ENCODE peak calls at places on chromosomes 6 and 20, in four cellular contexts. One of them, this sample, is unnamed.
A peak's percentile ranks its signal among the peaks of the same experiment; 100 is the strongest.

GRCh38 chr6:25017486-25017885 is 81.7 kb upstream of the RIPOR2 start:
- DNase-seq in right cardiac atrium: no peak
- DNase-seq in brain microvascular endothelial cell: no peak
- DNase-seq in CD8-positive, alpha-beta T cell: no peak
- DNase-seq in this sample: no peak

GRCh38 chr6:19841181-19841580 is 4.0 kb downstream of the ID4 start:
- DNase-seq in CD8-positive, alpha-beta T cell: no peak
- DNase-seq in right cardiac atrium: no peak
- DNase-seq in brain microvascular endothelial cell: no peak
- DNase-seq in this sample: no peak

GRCh38 chr6:74578339-74578738 is 627.5 kb downstream of the COL12A1 start:
- DNase-seq in brain microvascular endothelial cell: peak; percentile 11
- DNase-seq in CD8-positive, alpha-beta T cell: no peak
- DNase-seq in right cardiac atrium: no peak
- DNase-seq in this sample: peak; percentile 90

GRCh38 chr6:146914563-146915483 is 289.4 kb upstream of the STXBP5 start:
- DNase-seq in right cardiac atrium: no peak
- DNase-seq in CD8-positive, alpha-beta T cell: no peak
- DNase-seq in brain microvascular endothelial cell: peak; percentile 94
- DNase-seq in this sample: peak; percentile 83

GRCh38 chr20:48649104-48649626 is 178.6 kb downstream of the PREX1 start:
- DNase-seq in right cardiac atrium: no peak
- DNase-seq in CD8-positive, alpha-beta T cell: no peak
- DNase-seq in brain microvascular endothelial cell: no peak
- DNase-seq in this sample: no peak

GRCh38 chr6:137040393-137040792 is 4.4 kb downstream of the IL20RA start:
- DNase-seq in CD8-positive, alpha-beta T cell: no peak
- DNase-seq in brain microvascular endothelial cell: no peak
- DNase-seq in right cardiac atrium: no peak
- DNase-seq in this sample: no peak

GRCh38 chr6:75302280-75302679 is 17.7 kb upstream of the TMEM30A start:
- DNase-seq in CD8-positive, alpha-beta T cell: no peak
- DNase-seq in brain microvascular endothelial cell: no peak
- DNase-seq in right cardiac atrium: no peak
- DNase-seq in this sample: no peak

GRCh38 chr6:134379086-134379485 is 61.2 kb upstream of the SGK1 start:
- DNase-seq in CD8-positive, alpha-beta T cell: no peak
- DNase-seq in brain microvascular endothelial cell: no peak
- DNase-seq in right cardiac atrium: no peak
- DNase-seq in this sample: no peak

GRCh38 chr20:10328897-10329255 is 105.1 kb downstream of the MKKS start:
- DNase-seq in CD8-positive, alpha-beta T cell: no peak
- DNase-seq in brain microvascular endothelial cell: no peak
- DNase-seq in right cardiac atrium: no peak
- DNase-seq in this sample: no peak

GRCh38 chr20:15951711-15952110 is 621.5 kb downstream of the KIF16B start:
- DNase-seq in right cardiac atrium: no peak
- DNase-seq in CD8-positive, alpha-beta T cell: no peak
- DNase-seq in brain microvascular endothelial cell: no peak
- DNase-seq in this sample: no peak

GRCh38 chr20:47551841-47552240 is 50.2 kb downstream of the NCOA3 start:
- DNase-seq in brain microvascular endothelial cell: peak; percentile 26
- DNase-seq in CD8-positive, alpha-beta T cell: no peak
- DNase-seq in right cardiac atrium: no peak
- DNase-seq in this sample: no peak

GRCh38 chr6:18293192-18293904 is 29.0 kb upstream of the DEK start:
- DNase-seq in right cardiac atrium: no peak
- DNase-seq in CD8-positive, alpha-beta T cell: no peak
- DNase-seq in brain microvascular endothelial cell: peak; percentile 28
- DNase-seq in this sample: peak; percentile 80

GRCh38 chr6:124132256-124132655 is 328.6 kb downstream of the NKAIN2 start:
- DNase-seq in right cardiac atrium: no peak
- DNase-seq in brain microvascular endothelial cell: no peak
- DNase-seq in CD8-positive, alpha-beta T cell: no peak
- DNase-seq in this sample: peak; percentile 71

GRCh38 chr20:41359541-41360011 is 7.0 kb downstream of the EMILIN3 start:
- DNase-seq in right cardiac atrium: peak; percentile 63
- DNase-seq in CD8-positive, alpha-beta T cell: no peak
- DNase-seq in brain microvascular endothelial cell: no peak
- DNase-seq in this sample: no peak

GRCh38 chr20:23079926-23080325 is 6.2 kb downstream of the CD93 start:
- DNase-seq in CD8-positive, alpha-beta T cell: no peak
- DNase-seq in brain microvascular endothelial cell: no peak
- DNase-seq in right cardiac atrium: no peak
- DNase-seq in this sample: no peak

GRCh38 chr20:31967830-31968249 is at the start of gene XKR7:
- DNase-seq in right cardiac atrium: peak; percentile 57
- DNase-seq in brain microvascular endothelial cell: no peak
- DNase-seq in CD8-positive, alpha-beta T cell: no peak
- DNase-seq in this sample: no peak

GRCh38 chr20:63968928-63969760 is 586 bp downstream of the ZNF512B start:
- DNase-seq in CD8-positive, alpha-beta T cell: peak; percentile 66
- DNase-seq in brain microvascular endothelial cell: no peak
- DNase-seq in right cardiac atrium: peak; percentile 80
- DNase-seq in this sample: no peak

GRCh38 chr20:49784291-49784690 is 28.3 kb upstream of the SLC9A8 start:
- DNase-seq in right cardiac atrium: no peak
- DNase-seq in brain microvascular endothelial cell: no peak
- DNase-seq in CD8-positive, alpha-beta T cell: no peak
- DNase-seq in this sample: no peak

GRCh38 chr6:101830501-101831031 is 437.1 kb downstream of the GRIK2 start:
- DNase-seq in brain microvascular endothelial cell: peak; percentile 21
- DNase-seq in CD8-positive, alpha-beta T cell: no peak
- DNase-seq in right cardiac atrium: no peak
- DNase-seq in this sample: no peak

GRCh38 chr6:135299256-135299655 is 118.1 kb downstream of the MYB start:
- DNase-seq in brain microvascular endothelial cell: peak; percentile 96
- DNase-seq in right cardiac atrium: no peak
- DNase-seq in CD8-positive, alpha-beta T cell: no peak
- DNase-seq in this sample: no peak

GRCh38 chr20:18669241-18670019 is 81.6 kb downstream of the DTD1 start:
- DNase-seq in CD8-positive, alpha-beta T cell: no peak
- DNase-seq in brain microvascular endothelial cell: peak; percentile 15
- DNase-seq in right cardiac atrium: no peak
- DNase-seq in this sample: no peak

GRCh38 chr20:919491-919916 is 3.4 kb upstream of the ANGPT4 start:
- DNase-seq in CD8-positive, alpha-beta T cell: no peak
- DNase-seq in brain microvascular endothelial cell: no peak
- DNase-seq in right cardiac atrium: no peak
- DNase-seq in this sample: peak; percentile 37

GRCh38 chr20:47181056-47181862 is 175.2 kb downstream of the ZMYND8 start:
- DNase-seq in CD8-positive, alpha-beta T cell: no peak
- DNase-seq in right cardiac atrium: no peak
- DNase-seq in brain microvascular endothelial cell: peak; percentile 77
- DNase-seq in this sample: peak; percentile 78

GRCh38 chr20:63268256-63268655 is 4.4 kb upstream of the ARFGAP1 start:
- DNase-seq in CD8-positive, alpha-beta T cell: no peak
- DNase-seq in right cardiac atrium: no peak
- DNase-seq in brain microvascular endothelial cell: no peak
- DNase-seq in this sample: no peak

GRCh38 chr20:24701027-24701426 is 231.6 kb downstream of the SYNDIG1 start:
- DNase-seq in brain microvascular endothelial cell: no peak
- DNase-seq in right cardiac atrium: no peak
- DNase-seq in CD8-positive, alpha-beta T cell: no peak
- DNase-seq in this sample: no peak

GRCh38 chr20:57266251-57267157 is at the start of gene BMP7:
- DNase-seq in right cardiac atrium: peak; percentile 64
- DNase-seq in CD8-positive, alpha-beta T cell: no peak
- DNase-seq in brain microvascular endothelial cell: no peak
- DNase-seq in this sample: peak; percentile 28

GRCh38 chr6:35461270-35461669 is 6.9 kb upstream of the RPL10A start:
- DNase-seq in CD8-positive, alpha-beta T cell: no peak
- DNase-seq in right cardiac atrium: no peak
- DNase-seq in brain microvascular endothelial cell: no peak
- DNase-seq in this sample: no peak

GRCh38 chr6:139430897-139431601 is 56.6 kb upstream of the CITED2 start:
- DNase-seq in brain microvascular endothelial cell: no peak
- DNase-seq in right cardiac atrium: no peak
- DNase-seq in CD8-positive, alpha-beta T cell: no peak
- DNase-seq in this sample: no peak

GRCh38 chr6:104603108-104603745 is 256.5 kb downstream of the HACE1 start:
- DNase-seq in brain microvascular endothelial cell: no peak
- DNase-seq in CD8-positive, alpha-beta T cell: no peak
- DNase-seq in right cardiac atrium: no peak
- DNase-seq in this sample: no peak

GRCh38 chr6:46255528-46255927 is 84.7 kb upstream of the ENPP5 start:
- DNase-seq in right cardiac atrium: no peak
- DNase-seq in brain microvascular endothelial cell: no peak
- DNase-seq in CD8-positive, alpha-beta T cell: no peak
- DNase-seq in this sample: no peak